ENCODE peak calls at places on chromosome 17, in six cellular contexts. One of them, this sample, is unnamed.
A peak's percentile ranks its signal among the peaks of the same experiment; 100 is the strongest.

GRCh38 chr17:59914274-59914854 is 21.4 kb downstream of the RPS6KB1 start:
- DNase-seq in heart left ventricle: no peak
- DNase-seq in body of pancreas: peak; percentile 21
- DNase-seq in tibial nerve: peak; percentile 22
- DNase-seq in prostate gland: no peak
- DNase-seq in adrenal gland: no peak
- DNase-seq in this sample: no peak

GRCh38 chr17:2564876-2565275 is 28.6 kb upstream of the PAFAH1B1 start:
- DNase-seq in heart left ventricle: no peak
- DNase-seq in body of pancreas: peak; percentile 19
- DNase-seq in tibial nerve: no peak
- DNase-seq in prostate gland: peak; percentile 36
- DNase-seq in adrenal gland: no peak
- DNase-seq in this sample: no peak

GRCh38 chr17:28008526-28008925 is 34.0 kb upstream of the NLK start:
- DNase-seq in heart left ventricle: peak; percentile 25
- DNase-seq in body of pancreas: peak; percentile 73
- DNase-seq in tibial nerve: peak; percentile 5
- DNase-seq in prostate gland: peak; percentile 10
- DNase-seq in adrenal gland: peak; percentile 66
- DNase-seq in this sample: peak; percentile 18

GRCh38 chr17:9016941-9017552 is 4.3 kb upstream of the NTN1 start:
- DNase-seq in heart left ventricle: no peak
- DNase-seq in body of pancreas: peak; percentile 72
- DNase-seq in tibial nerve: no peak
- DNase-seq in prostate gland: no peak
- DNase-seq in adrenal gland: no peak
- DNase-seq in this sample: no peak

GRCh38 chr17:51185763-51186332 is 19.6 kb downstream of the NME2 start:
- DNase-seq in heart left ventricle: no peak
- DNase-seq in body of pancreas: no peak
- DNase-seq in tibial nerve: no peak
- DNase-seq in prostate gland: no peak
- DNase-seq in adrenal gland: no peak
- DNase-seq in this sample: no peak

GRCh38 chr17:222172-222571 is 40.7 kb upstream of the DOC2B start:
- DNase-seq in heart left ventricle: no peak
- DNase-seq in body of pancreas: no peak
- DNase-seq in tibial nerve: no peak
- DNase-seq in prostate gland: no peak
- DNase-seq in adrenal gland: no peak
- DNase-seq in this sample: no peak

GRCh38 chr17:29100296-29100695 is 57.4 kb downstream of the PIPOX start:
- DNase-seq in heart left ventricle: no peak
- DNase-seq in body of pancreas: no peak
- DNase-seq in tibial nerve: no peak
- DNase-seq in prostate gland: no peak
- DNase-seq in adrenal gland: no peak
- DNase-seq in this sample: no peak

GRCh38 chr17:57234252-57235092 is 21.9 kb upstream of the MSI2 start:
- DNase-seq in heart left ventricle: no peak
- DNase-seq in body of pancreas: no peak
- DNase-seq in tibial nerve: no peak
- DNase-seq in prostate gland: no peak
- DNase-seq in adrenal gland: no peak
- DNase-seq in this sample: no peak

GRCh38 chr17:48393271-48393670 is 36.7 kb downstream of the SKAP1 start:
- DNase-seq in heart left ventricle: no peak
- DNase-seq in body of pancreas: no peak
- DNase-seq in tibial nerve: no peak
- DNase-seq in prostate gland: no peak
- DNase-seq in adrenal gland: no peak
- DNase-seq in this sample: no peak

GRCh38 chr17:28191018-28191417 is 128.0 kb upstream of the TMEM97 start:
- DNase-seq in heart left ventricle: no peak
- DNase-seq in body of pancreas: no peak
- DNase-seq in tibial nerve: no peak
- DNase-seq in prostate gland: no peak
- DNase-seq in adrenal gland: no peak
- DNase-seq in this sample: no peak

GRCh38 chr17:28598389-28598788 is 436 bp downstream of the SPAG5 start:
- DNase-seq in heart left ventricle: no peak
- DNase-seq in body of pancreas: no peak
- DNase-seq in tibial nerve: no peak
- DNase-seq in prostate gland: no peak
- DNase-seq in adrenal gland: no peak
- DNase-seq in this sample: no peak

GRCh38 chr17:50043290-50044148 is 12.4 kb upstream of the ITGA3 start:
- DNase-seq in heart left ventricle: peak; percentile 63
- DNase-seq in body of pancreas: peak; percentile 80
- DNase-seq in tibial nerve: peak; percentile 16
- DNase-seq in prostate gland: no peak
- DNase-seq in adrenal gland: no peak
- DNase-seq in this sample: no peak

GRCh38 chr17:49822829-49823228 is 25.0 kb downstream of the TAC4 start:
- DNase-seq in heart left ventricle: peak; percentile 34
- DNase-seq in body of pancreas: no peak
- DNase-seq in tibial nerve: peak; percentile 48
- DNase-seq in prostate gland: no peak
- DNase-seq in adrenal gland: no peak
- DNase-seq in this sample: no peak

GRCh38 chr17:1095093-1095852 is 84.5 kb downstream of the ABR start:
- DNase-seq in heart left ventricle: no peak
- DNase-seq in body of pancreas: peak; percentile 51
- DNase-seq in tibial nerve: peak; percentile 32
- DNase-seq in prostate gland: peak; percentile 71
- DNase-seq in adrenal gland: no peak
- DNase-seq in this sample: no peak

GRCh38 chr17:61065263-61065773 is 334.3 kb upstream of the TBX2 start:
- DNase-seq in heart left ventricle: no peak
- DNase-seq in body of pancreas: no peak
- DNase-seq in tibial nerve: no peak
- DNase-seq in prostate gland: no peak
- DNase-seq in adrenal gland: no peak
- DNase-seq in this sample: no peak

GRCh38 chr17:77887464-77888241 is 70.8 kb upstream of the TNRC6C start:
- DNase-seq in heart left ventricle: peak; percentile 81
- DNase-seq in body of pancreas: peak; percentile 86
- DNase-seq in tibial nerve: peak; percentile 87
- DNase-seq in prostate gland: peak; percentile 29
- DNase-seq in adrenal gland: peak; percentile 93
- DNase-seq in this sample: peak; percentile 81

GRCh38 chr17:56629450-56630187 is 36.1 kb downstream of the NOG start:
- DNase-seq in heart left ventricle: no peak
- DNase-seq in body of pancreas: peak; percentile 3
- DNase-seq in tibial nerve: no peak
- DNase-seq in prostate gland: no peak
- DNase-seq in adrenal gland: no peak
- DNase-seq in this sample: no peak

GRCh38 chr17:27421111-27421510 is 35.1 kb upstream of the KSR1 start:
- DNase-seq in heart left ventricle: no peak
- DNase-seq in body of pancreas: no peak
- DNase-seq in tibial nerve: no peak
- DNase-seq in prostate gland: no peak
- DNase-seq in adrenal gland: no peak
- DNase-seq in this sample: no peak

DNA sequence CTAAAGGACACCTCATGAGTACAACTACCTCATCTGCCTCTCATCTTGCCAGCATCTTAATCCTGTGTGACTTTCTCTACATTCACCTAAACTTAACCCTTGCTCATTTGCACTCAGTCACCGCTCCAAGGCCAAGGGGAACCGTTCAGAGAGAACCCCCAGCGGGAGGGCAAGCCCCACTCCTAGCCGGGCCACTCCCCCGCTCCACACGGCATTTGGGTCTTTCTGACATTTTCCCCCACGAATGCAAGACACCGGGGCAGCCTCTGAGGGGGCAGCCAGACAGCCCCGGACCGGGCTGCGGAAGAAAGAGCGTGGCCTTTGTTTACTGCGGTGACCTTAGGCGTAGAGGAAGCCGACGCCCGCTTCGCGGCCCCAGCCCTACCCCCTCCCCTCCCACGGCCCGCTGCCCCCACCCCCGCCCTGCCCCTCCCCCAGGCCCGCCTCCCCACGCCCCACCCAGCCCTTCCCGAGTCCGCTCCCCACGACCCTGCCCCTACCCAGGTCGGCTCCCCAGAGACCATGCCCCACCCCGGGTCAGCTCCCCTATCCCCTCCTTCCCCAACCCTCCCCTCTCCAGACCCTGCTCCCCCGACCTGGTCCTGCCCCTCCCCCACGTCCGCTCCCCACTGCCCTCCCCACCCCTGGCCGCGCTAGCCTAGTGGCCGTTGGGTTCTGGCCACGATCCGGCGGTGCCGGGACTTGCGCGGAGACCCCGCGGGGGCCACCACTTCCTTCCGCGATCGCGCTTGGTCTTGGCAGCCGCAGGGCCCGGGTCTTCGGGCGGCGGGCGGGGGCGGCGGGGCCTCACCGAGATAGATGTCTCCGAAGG is 789 bp downstream of the CSNK1D start:
- DNase-seq in heart left ventricle: peak; percentile 64
- DNase-seq in body of pancreas: peak; percentile 50
- DNase-seq in tibial nerve: peak; percentile 41
- DNase-seq in prostate gland: no peak
- DNase-seq in adrenal gland: no peak
- DNase-seq in this sample: no peak
- TF ChIP-seq POLR2A in heart left ventricle: no peak
- TF ChIP-seq POLR2A in body of pancreas: no peak
- TF ChIP-seq POLR2A in tibial nerve: no peak
- TF ChIP-seq POLR2A in prostate gland: no peak
- TF ChIP-seq POLR2A in adrenal gland: no peak
- TF ChIP-seq POLR2A in this sample: no peak

DNA sequence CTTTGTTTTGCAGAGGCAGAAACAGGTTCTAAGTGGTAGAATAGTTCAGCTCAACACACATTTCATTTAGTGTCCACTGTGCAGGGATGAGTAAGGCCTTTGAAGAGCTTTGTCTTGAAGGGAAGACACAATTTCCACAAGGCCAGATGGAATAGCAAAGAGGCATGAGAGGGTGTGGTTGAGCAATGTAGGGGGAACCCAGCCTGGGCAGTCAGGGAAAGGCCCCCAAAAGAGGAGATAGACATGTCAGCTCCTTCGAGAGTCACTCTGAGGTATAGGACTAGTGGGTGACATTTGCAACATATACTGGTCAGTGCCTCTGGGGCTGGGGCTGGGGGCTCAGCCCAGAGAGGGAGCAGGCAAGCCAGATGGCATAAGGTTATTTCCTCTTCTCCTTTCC is 7.0 kb downstream of the ALKBH5 start:
- DNase-seq in heart left ventricle: no peak
- DNase-seq in body of pancreas: no peak
- DNase-seq in tibial nerve: no peak
- DNase-seq in prostate gland: no peak
- DNase-seq in adrenal gland: no peak
- DNase-seq in this sample: no peak
- TF ChIP-seq POLR2A in heart left ventricle: no peak
- TF ChIP-seq POLR2A in body of pancreas: no peak
- TF ChIP-seq POLR2A in tibial nerve: no peak
- TF ChIP-seq POLR2A in prostate gland: no peak
- TF ChIP-seq POLR2A in adrenal gland: no peak
- TF ChIP-seq POLR2A in this sample: no peak

DNA sequence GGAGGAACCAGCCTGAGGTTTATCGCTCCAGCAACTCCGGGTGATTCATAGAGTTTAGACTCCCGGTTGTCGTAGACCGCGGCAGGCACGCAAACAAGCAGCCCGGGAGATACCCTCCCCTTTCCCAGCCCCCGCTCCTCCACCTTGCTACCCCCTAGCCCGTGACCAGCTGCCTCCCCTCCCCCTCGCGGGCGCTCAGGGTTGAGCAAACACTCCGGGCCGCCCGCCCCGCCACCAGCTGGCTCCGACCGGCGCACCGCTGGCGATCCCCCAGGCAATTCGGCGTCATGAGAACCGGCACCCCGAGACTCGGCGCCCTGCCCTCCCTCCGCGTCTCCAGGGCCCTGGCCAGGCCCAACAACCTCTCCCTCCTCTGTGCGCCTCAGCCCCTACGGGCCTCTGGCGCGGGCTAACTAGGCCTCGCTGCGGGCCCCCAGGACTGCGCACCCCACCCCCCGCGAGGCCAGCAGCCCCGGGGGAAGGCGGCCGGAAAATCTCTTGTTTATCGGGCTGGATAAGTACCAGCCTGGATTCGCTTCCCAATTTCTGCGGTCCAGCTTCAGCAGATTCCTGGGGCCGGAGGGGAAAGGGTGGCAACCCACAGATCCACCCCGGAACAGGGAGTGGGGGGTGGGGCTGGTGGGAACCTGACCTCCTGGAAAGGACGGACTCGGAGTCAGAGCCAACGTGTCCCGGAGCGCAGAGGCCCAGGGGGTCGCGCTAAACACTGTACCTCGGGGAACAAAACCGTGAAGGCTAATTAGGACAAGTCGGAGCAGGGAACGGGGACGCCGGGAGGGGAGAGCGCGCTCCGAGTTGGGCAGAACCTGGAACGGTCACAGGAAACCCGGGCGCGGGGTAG is 951 bp upstream of the GPRC5C start:
- DNase-seq in heart left ventricle: peak; percentile 87
- DNase-seq in body of pancreas: peak; percentile 96
- DNase-seq in tibial nerve: peak; percentile 57
- DNase-seq in prostate gland: peak; percentile 92
- DNase-seq in adrenal gland: peak; percentile 85
- DNase-seq in this sample: peak; percentile 66
- TF ChIP-seq POLR2A in heart left ventricle: no peak
- TF ChIP-seq POLR2A in body of pancreas: peak; percentile 90
- TF ChIP-seq POLR2A in tibial nerve: no peak
- TF ChIP-seq POLR2A in prostate gland: peak; percentile 49
- TF ChIP-seq POLR2A in adrenal gland: peak; percentile 74
- TF ChIP-seq POLR2A in this sample: no peak

GRCh38 chr17:47272491-47272890 is 18.9 kb downstream of the ITGB3 start:
- DNase-seq in heart left ventricle: no peak
- DNase-seq in body of pancreas: no peak
- DNase-seq in tibial nerve: no peak
- DNase-seq in prostate gland: no peak
- DNase-seq in adrenal gland: no peak
- DNase-seq in this sample: no peak

GRCh38 chr17:47274319-47275069 is 20.9 kb downstream of the ITGB3 start:
- DNase-seq in heart left ventricle: no peak
- DNase-seq in body of pancreas: no peak
- DNase-seq in tibial nerve: no peak
- DNase-seq in prostate gland: no peak
- DNase-seq in adrenal gland: no peak
- DNase-seq in this sample: no peak

GRCh38 chr17:47270946-47271705 is 17.5 kb downstream of the ITGB3 start:
- DNase-seq in heart left ventricle: no peak
- DNase-seq in body of pancreas: no peak
- DNase-seq in tibial nerve: no peak
- DNase-seq in prostate gland: no peak
- DNase-seq in adrenal gland: no peak
- DNase-seq in this sample: no peak

GRCh38 chr17:47275245-47275984 is 21.8 kb downstream of the ITGB3 start:
- DNase-seq in heart left ventricle: peak; percentile 89
- DNase-seq in body of pancreas: peak; percentile 54
- DNase-seq in tibial nerve: peak; percentile 91
- DNase-seq in prostate gland: peak; percentile 46
- DNase-seq in adrenal gland: peak; percentile 73
- DNase-seq in this sample: peak; percentile 96

DNA sequence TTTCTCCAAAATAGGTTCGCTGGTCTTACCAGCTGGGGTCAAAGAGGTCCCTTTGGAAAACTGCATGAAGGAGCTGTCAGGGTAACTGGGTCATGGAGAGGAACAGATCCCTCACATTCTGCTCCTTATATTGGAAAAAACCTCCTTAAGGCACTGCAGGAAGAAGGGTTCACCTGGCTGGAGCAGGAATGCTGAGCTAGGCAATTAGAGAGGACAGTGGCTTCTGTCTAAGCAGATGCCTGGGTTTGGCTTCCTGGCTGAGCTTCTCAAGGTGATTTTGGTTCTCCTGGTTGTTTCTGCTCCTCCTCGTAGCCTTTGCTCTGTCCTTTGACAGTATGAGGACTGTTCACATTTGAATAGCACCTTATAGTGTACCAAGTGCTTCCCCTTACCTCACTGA is 19.6 kb downstream of the ITGB3 start:
- DNase-seq in heart left ventricle: no peak
- DNase-seq in body of pancreas: no peak
- DNase-seq in tibial nerve: no peak
- DNase-seq in prostate gland: no peak
- DNase-seq in adrenal gland: no peak
- DNase-seq in this sample: no peak
- TF ChIP-seq POLR2A in heart left ventricle: no peak
- TF ChIP-seq POLR2A in body of pancreas: no peak
- TF ChIP-seq POLR2A in tibial nerve: no peak
- TF ChIP-seq POLR2A in prostate gland: no peak
- TF ChIP-seq POLR2A in adrenal gland: no peak
- TF ChIP-seq POLR2A in this sample: no peak

This sample was measured in lower leg skin.